ENCODE peak calls at places on chromosomes 7 and 10, in nine cellular contexts. One of them, this sample, is unnamed.
A peak's percentile ranks its signal among the peaks of the same experiment; 100 is the strongest.

GRCh38 chr10:116421815-116422214 is 5.8 kb upstream of the PNLIPRP3 start:
- DNase-seq in GM12878: no peak
- DNase-seq in brain microvascular endothelial cell: no peak
- DNase-seq in heart left ventricle: no peak
- DNase-seq in transverse colon: no peak
- DNase-seq in body of pancreas: no peak
- DNase-seq in cardiac muscle cell: no peak
- DNase-seq in heart right ventricle: no peak
- DNase-seq in lower lobe of right lung: no peak
- DNase-seq in this sample: no peak

GRCh38 chr7:106623846-106624245 is 37.1 kb downstream of the CCDC71L start:
- DNase-seq in transverse colon: no peak
- DNase-seq in GM12878: no peak
- DNase-seq in heart right ventricle: no peak
- DNase-seq in brain microvascular endothelial cell: peak; percentile 67
- DNase-seq in lower lobe of right lung: no peak
- DNase-seq in cardiac muscle cell: no peak
- DNase-seq in body of pancreas: no peak
- DNase-seq in heart left ventricle: no peak
- DNase-seq in this sample: no peak

GRCh38 chr7:146654048-146654447 is 537.4 kb downstream of the CNTNAP2 start:
- DNase-seq in body of pancreas: no peak
- DNase-seq in transverse colon: no peak
- DNase-seq in heart left ventricle: no peak
- DNase-seq in lower lobe of right lung: no peak
- DNase-seq in heart right ventricle: no peak
- DNase-seq in brain microvascular endothelial cell: peak; percentile 5
- DNase-seq in GM12878: no peak
- DNase-seq in cardiac muscle cell: no peak
- DNase-seq in this sample: no peak

GRCh38 chr10:86652361-86653202 is 1.8 kb upstream of the OPN4 start:
- DNase-seq in body of pancreas: no peak
- DNase-seq in cardiac muscle cell: no peak
- DNase-seq in heart right ventricle: no peak
- DNase-seq in transverse colon: peak; percentile 5
- DNase-seq in lower lobe of right lung: peak; percentile 34
- DNase-seq in heart left ventricle: peak; percentile 52
- DNase-seq in GM12878: no peak
- DNase-seq in brain microvascular endothelial cell: no peak
- DNase-seq in this sample: no peak

GRCh38 chr7:157299613-157300405 is 37.0 kb upstream of the DNAJB6 start:
- DNase-seq in transverse colon: no peak
- DNase-seq in heart left ventricle: no peak
- DNase-seq in cardiac muscle cell: no peak
- DNase-seq in brain microvascular endothelial cell: no peak
- DNase-seq in GM12878: no peak
- DNase-seq in heart right ventricle: no peak
- DNase-seq in body of pancreas: no peak
- DNase-seq in lower lobe of right lung: no peak
- DNase-seq in this sample: no peak

GRCh38 chr10:97319671-97320479 is 804 bp downstream of the FRAT1 start:
- DNase-seq in heart right ventricle: peak; percentile 26
- DNase-seq in transverse colon: peak; percentile 74
- DNase-seq in brain microvascular endothelial cell: no peak
- DNase-seq in cardiac muscle cell: peak; percentile 71
- DNase-seq in GM12878: no peak
- DNase-seq in body of pancreas: peak; percentile 75
- DNase-seq in lower lobe of right lung: peak; percentile 84
- DNase-seq in heart left ventricle: peak; percentile 86
- DNase-seq in this sample: peak; percentile 64

GRCh38 chr10:15744217-15744865 is 24.6 kb upstream of the ITGA8 start:
- DNase-seq in GM12878: no peak
- DNase-seq in brain microvascular endothelial cell: peak; percentile 66
- DNase-seq in heart left ventricle: no peak
- DNase-seq in transverse colon: peak; percentile 48
- DNase-seq in lower lobe of right lung: no peak
- DNase-seq in cardiac muscle cell: peak; percentile 70
- DNase-seq in heart right ventricle: peak; percentile 40
- DNase-seq in body of pancreas: peak; percentile 60
- DNase-seq in this sample: peak; percentile 44

GRCh38 chr7:104805449-104806317 is 208.3 kb upstream of the KMT2E start:
- DNase-seq in cardiac muscle cell: no peak
- DNase-seq in lower lobe of right lung: no peak
- DNase-seq in transverse colon: no peak
- DNase-seq in heart right ventricle: no peak
- DNase-seq in heart left ventricle: no peak
- DNase-seq in GM12878: no peak
- DNase-seq in body of pancreas: no peak
- DNase-seq in brain microvascular endothelial cell: no peak
- DNase-seq in this sample: no peak

GRCh38 chr10:71694567-71694968 is 25.0 kb downstream of the C10orf105 start:
- DNase-seq in cardiac muscle cell: no peak
- DNase-seq in brain microvascular endothelial cell: no peak
- DNase-seq in heart right ventricle: peak; percentile 64
- DNase-seq in GM12878: peak; percentile 78
- DNase-seq in transverse colon: peak; percentile 72
- DNase-seq in heart left ventricle: no peak
- DNase-seq in lower lobe of right lung: peak; percentile 72
- DNase-seq in body of pancreas: no peak
- DNase-seq in this sample: peak; percentile 37

GRCh38 chr7:8146156-8146555 is 115.8 kb downstream of the ICA1 start:
- DNase-seq in lower lobe of right lung: no peak
- DNase-seq in cardiac muscle cell: peak; percentile 23
- DNase-seq in body of pancreas: no peak
- DNase-seq in brain microvascular endothelial cell: no peak
- DNase-seq in GM12878: no peak
- DNase-seq in heart left ventricle: no peak
- DNase-seq in transverse colon: no peak
- DNase-seq in heart right ventricle: no peak
- DNase-seq in this sample: no peak

GRCh38 chr10:62326134-62326533 is 48.0 kb upstream of the ZNF365 start:
- DNase-seq in heart right ventricle: no peak
- DNase-seq in transverse colon: no peak
- DNase-seq in cardiac muscle cell: no peak
- DNase-seq in brain microvascular endothelial cell: no peak
- DNase-seq in body of pancreas: no peak
- DNase-seq in lower lobe of right lung: no peak
- DNase-seq in GM12878: no peak
- DNase-seq in heart left ventricle: no peak
- DNase-seq in this sample: no peak

GRCh38 chr7:155205368-155206285 is 92.1 kb upstream of the INSIG1 start:
- DNase-seq in lower lobe of right lung: peak; percentile 89
- DNase-seq in transverse colon: peak; percentile 82
- DNase-seq in cardiac muscle cell: no peak
- DNase-seq in GM12878: peak; percentile 99
- DNase-seq in brain microvascular endothelial cell: peak; percentile 99
- DNase-seq in body of pancreas: peak; percentile 66
- DNase-seq in heart right ventricle: peak; percentile 86
- DNase-seq in heart left ventricle: peak; percentile 90
- DNase-seq in this sample: peak; percentile 75

GRCh38 chr7:155204744-155205367 is 92.8 kb upstream of the INSIG1 start:
- DNase-seq in cardiac muscle cell: no peak
- DNase-seq in transverse colon: no peak
- DNase-seq in lower lobe of right lung: no peak
- DNase-seq in GM12878: no peak
- DNase-seq in heart right ventricle: no peak
- DNase-seq in body of pancreas: no peak
- DNase-seq in heart left ventricle: no peak
- DNase-seq in brain microvascular endothelial cell: no peak
- DNase-seq in this sample: no peak

GRCh38 chr7:155207335-155208002 is 90.2 kb upstream of the INSIG1 start:
- DNase-seq in heart left ventricle: no peak
- DNase-seq in transverse colon: no peak
- DNase-seq in lower lobe of right lung: no peak
- DNase-seq in body of pancreas: no peak
- DNase-seq in heart right ventricle: no peak
- DNase-seq in cardiac muscle cell: no peak
- DNase-seq in brain microvascular endothelial cell: no peak
- DNase-seq in GM12878: no peak
- DNase-seq in this sample: no peak

GRCh38 chr7:155203882-155204691 is 93.6 kb upstream of the INSIG1 start:
- DNase-seq in heart right ventricle: no peak
- DNase-seq in GM12878: no peak
- DNase-seq in body of pancreas: peak; percentile 97
- DNase-seq in brain microvascular endothelial cell: no peak
- DNase-seq in cardiac muscle cell: no peak
- DNase-seq in heart left ventricle: no peak
- DNase-seq in lower lobe of right lung: no peak
- DNase-seq in transverse colon: no peak
- DNase-seq in this sample: peak; percentile 9

DNA sequence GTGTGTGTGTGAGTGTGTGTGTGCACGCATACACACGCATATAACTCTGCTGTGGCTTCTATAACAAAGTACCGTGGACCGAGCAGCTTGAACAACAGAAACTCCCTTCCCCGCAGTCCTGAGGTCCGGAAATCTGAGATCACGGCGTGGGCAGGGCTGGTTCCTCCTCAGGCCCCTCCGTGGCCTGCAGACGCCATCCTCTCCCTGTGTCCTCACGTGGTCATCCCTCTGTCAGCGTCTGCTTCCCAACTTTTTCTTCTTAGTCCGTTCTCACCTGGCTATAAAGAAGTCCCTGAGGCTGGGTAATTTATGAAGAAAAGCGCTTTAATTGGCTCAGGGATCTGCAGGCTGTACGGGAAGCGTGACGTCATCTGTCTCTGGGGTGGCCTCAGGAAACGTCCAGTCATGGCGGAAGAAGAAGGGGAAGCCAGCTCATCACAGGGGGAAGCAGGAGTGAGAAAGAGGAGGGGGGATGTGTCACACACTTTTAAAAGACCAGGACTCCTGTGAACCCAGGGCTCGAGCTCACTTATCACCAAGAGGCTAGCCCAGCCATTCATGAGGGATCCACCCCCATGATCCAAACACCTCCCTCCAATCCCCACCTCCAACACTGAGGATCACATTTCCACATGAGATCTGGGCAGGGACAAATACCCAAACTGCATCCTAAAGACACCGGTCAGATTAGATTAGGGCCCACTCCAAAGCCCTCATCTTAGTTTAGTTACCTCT is 91.2 kb upstream of the INSIG1 start:
- DNase-seq in cardiac muscle cell: no peak
- DNase-seq in brain microvascular endothelial cell: peak; percentile 89
- DNase-seq in heart left ventricle: peak; percentile 82
- DNase-seq in heart right ventricle: peak; percentile 89
- DNase-seq in lower lobe of right lung: peak; percentile 81
- DNase-seq in GM12878: peak; percentile 80
- DNase-seq in transverse colon: peak; percentile 56
- DNase-seq in body of pancreas: peak; percentile 39
- DNase-seq in this sample: peak; percentile 38
- H3K4me3 ChIP-seq in cardiac muscle cell: no peak overlapping the region
- H3K4me3 ChIP-seq in brain microvascular endothelial cell: peak overlapping the region; percentile 44
- H3K4me3 ChIP-seq in heart left ventricle: peak overlapping the region; percentile 55
- H3K4me3 ChIP-seq in heart right ventricle: peak overlapping the region; percentile 12
- H3K4me3 ChIP-seq in lower lobe of right lung: peak overlapping the region; percentile 37
- H3K4me3 ChIP-seq in GM12878: peak overlapping the region; percentile 76
- H3K4me3 ChIP-seq in transverse colon: peak overlapping the region; percentile 19
- H3K4me3 ChIP-seq in body of pancreas: no peak overlapping the region
- H3K4me3 ChIP-seq in this sample: no peak overlapping the region

DNA sequence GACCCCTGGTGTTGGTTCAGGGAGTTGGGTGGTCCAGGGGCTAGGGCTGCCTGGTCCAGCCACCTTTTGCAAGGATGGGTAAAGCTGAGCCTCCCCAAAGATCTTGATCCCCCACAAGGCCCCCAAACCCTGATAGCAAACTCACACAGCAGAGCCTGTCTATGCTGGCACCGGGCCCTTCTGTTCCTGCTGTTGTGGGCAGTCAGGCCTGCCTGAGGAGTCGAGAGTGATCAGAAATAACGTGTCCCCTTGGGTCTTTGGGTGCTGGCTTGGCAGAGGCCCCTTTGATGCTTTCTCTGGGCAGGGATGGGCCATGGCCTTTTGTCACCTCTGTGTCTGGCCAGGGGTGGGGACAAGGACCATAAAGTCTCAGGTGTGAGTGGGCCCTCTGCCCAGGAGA is 715 bp upstream of the MUC12 start:
- DNase-seq in heart right ventricle: no peak
- DNase-seq in brain microvascular endothelial cell: no peak
- DNase-seq in GM12878: no peak
- DNase-seq in lower lobe of right lung: no peak
- DNase-seq in body of pancreas: no peak
- DNase-seq in cardiac muscle cell: no peak
- DNase-seq in transverse colon: peak; percentile 25
- DNase-seq in heart left ventricle: no peak
- DNase-seq in this sample: peak; percentile 49
- H3K27me3 ChIP-seq in heart right ventricle: peaks cover 95% of the 10 kb centered on the region
- H3K27me3 ChIP-seq in brain microvascular endothelial cell: peaks cover 40% of the 10 kb centered on the region
- H3K27me3 ChIP-seq in GM12878: peaks cover 15% of the 10 kb centered on the region
- H3K27me3 ChIP-seq in lower lobe of right lung: peaks cover 57% of the 10 kb centered on the region
- H3K27me3 ChIP-seq in body of pancreas: no peaks in the 10 kb centered on the region
- H3K27me3 ChIP-seq in cardiac muscle cell: peaks cover 83% of the 10 kb centered on the region
- H3K27me3 ChIP-seq in transverse colon: peaks cover 46% of the 10 kb centered on the region
- H3K27me3 ChIP-seq in heart left ventricle: peaks cover 56% of the 10 kb centered on the region
- H3K27me3 ChIP-seq in this sample: peaks cover 27% of the 10 kb centered on the region

GRCh38 chr10:132151951-132152505 is 34.7 kb upstream of the DPYSL4 start:
- DNase-seq in cardiac muscle cell: no peak
- DNase-seq in body of pancreas: no peak
- DNase-seq in GM12878: no peak
- DNase-seq in transverse colon: no peak
- DNase-seq in lower lobe of right lung: peak; percentile 26
- DNase-seq in brain microvascular endothelial cell: no peak
- DNase-seq in heart left ventricle: peak; percentile 40
- DNase-seq in heart right ventricle: no peak
- DNase-seq in this sample: no peak
- H3K4me3 ChIP-seq in cardiac muscle cell: no peak overlapping the region
- H3K4me3 ChIP-seq in body of pancreas: no peak overlapping the region
- H3K4me3 ChIP-seq in GM12878: no peak overlapping the region
- H3K4me3 ChIP-seq in transverse colon: no peak overlapping the region
- H3K4me3 ChIP-seq in lower lobe of right lung: no peak overlapping the region
- H3K4me3 ChIP-seq in brain microvascular endothelial cell: no peak overlapping the region
- H3K4me3 ChIP-seq in heart left ventricle: no peak overlapping the region
- H3K4me3 ChIP-seq in heart right ventricle: no peak overlapping the region
- H3K4me3 ChIP-seq in this sample: no peak overlapping the region

DNA sequence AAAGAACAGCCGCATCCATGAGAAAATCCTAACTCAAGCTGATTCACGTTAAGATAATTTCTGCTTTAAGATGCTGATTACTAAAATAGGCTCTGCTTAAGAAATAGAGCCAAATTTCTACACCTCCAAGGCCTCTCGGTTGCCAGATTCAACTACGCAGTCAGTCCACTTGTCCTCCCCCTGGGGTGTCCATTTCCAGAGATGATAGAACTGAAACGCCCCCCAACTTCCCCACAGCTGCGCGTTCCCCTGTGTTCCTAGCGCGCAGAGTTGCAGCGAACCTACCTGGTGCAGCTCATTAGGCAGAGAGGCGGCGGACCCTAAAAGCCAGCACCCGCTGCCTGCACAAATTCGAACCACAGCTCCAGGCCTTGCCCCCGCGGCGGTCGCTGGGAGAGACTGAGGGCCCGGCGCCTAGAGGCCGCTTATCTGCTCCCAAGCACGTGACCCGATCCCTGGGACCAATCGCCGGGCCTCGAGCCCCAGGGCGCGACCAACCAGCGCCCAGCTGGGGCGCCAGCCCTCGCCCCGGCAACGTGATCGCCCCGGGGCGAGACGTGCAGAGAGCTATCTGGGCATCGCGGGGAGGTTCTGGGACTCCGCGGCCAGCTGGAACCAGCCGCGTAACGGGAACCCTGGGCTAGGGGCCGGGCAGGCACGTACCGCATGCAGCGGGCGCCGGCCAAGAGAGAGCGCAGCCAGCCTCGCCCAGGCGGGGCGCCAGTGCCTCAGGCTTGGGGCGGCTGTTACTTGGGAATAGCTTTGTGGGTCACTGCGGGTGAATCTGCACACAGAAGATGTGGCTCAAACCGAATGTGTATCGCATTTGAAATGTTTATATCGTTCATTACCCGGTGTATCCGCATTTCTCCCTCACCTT is at the start of gene PPP1R3C:
- DNase-seq in transverse colon: peak; percentile 79
- DNase-seq in GM12878: no peak
- DNase-seq in brain microvascular endothelial cell: peak; percentile 77
- DNase-seq in body of pancreas: peak; percentile 95
- DNase-seq in cardiac muscle cell: peak; percentile 93
- DNase-seq in heart right ventricle: peak; percentile 88
- DNase-seq in lower lobe of right lung: peak; percentile 84
- DNase-seq in heart left ventricle: peak; percentile 92
- DNase-seq in this sample: peak; percentile 88
- H3K27me3 ChIP-seq in transverse colon: peaks cover 22% of the 10 kb centered on the region
- H3K27me3 ChIP-seq in GM12878: peaks cover 7% of the 10 kb centered on the region
- H3K27me3 ChIP-seq in brain microvascular endothelial cell: no peaks in the 10 kb centered on the region
- H3K27me3 ChIP-seq in body of pancreas: no peaks in the 10 kb centered on the region
- H3K27me3 ChIP-seq in cardiac muscle cell: no peaks in the 10 kb centered on the region
- H3K27me3 ChIP-seq in heart right ventricle: no peaks in the 10 kb centered on the region
- H3K27me3 ChIP-seq in lower lobe of right lung: peaks cover 9% of the 10 kb centered on the region
- H3K27me3 ChIP-seq in heart left ventricle: no peaks in the 10 kb centered on the region
- H3K27me3 ChIP-seq in this sample: no peaks in the 10 kb centered on the region